ENCODE peak calls at places on chromosomes 6 and 20, in five cellular contexts. One of them, this sample, is unnamed.

GRCh38 chr6:150937126-150937906 is 71.8 kb downstream of the MTHFD1L start:
- DNase-seq in SK-N-SH: no peak
- DNase-seq in GM12878: no peak
- DNase-seq in HepG2: no peak
- DNase-seq in K562: no peak
- DNase-seq in this sample: no peak

GRCh38 chr6:82251942-82252341 is 4.4 kb upstream of the IBTK start:
- DNase-seq in GM12878: no peak
- DNase-seq in K562: peak
- DNase-seq in HepG2: peak
- DNase-seq in SK-N-SH: peak
- DNase-seq in this sample: no peak

GRCh38 chr6:5435449-5435848 is 174.1 kb downstream of the FARS2 start:
- DNase-seq in HepG2: no peak
- DNase-seq in SK-N-SH: no peak
- DNase-seq in GM12878: no peak
- DNase-seq in K562: no peak
- DNase-seq in this sample: no peak

GRCh38 chr20:1415667-1416468 is 23.0 kb upstream of the FKBP1A start:
- DNase-seq in GM12878: no peak
- DNase-seq in SK-N-SH: no peak
- DNase-seq in K562: peak
- DNase-seq in HepG2: peak
- DNase-seq in this sample: no peak

GRCh38 chr20:44187763-44188709 is 1.0 kb upstream of the JPH2 start:
- DNase-seq in HepG2: no peak
- DNase-seq in K562: no peak
- DNase-seq in SK-N-SH: no peak
- DNase-seq in GM12878: no peak
- DNase-seq in this sample: peak

GRCh38 chr6:6588064-6588923 is at the start of gene LY86:
- DNase-seq in GM12878: peak
- DNase-seq in K562: no peak
- DNase-seq in HepG2: no peak
- DNase-seq in SK-N-SH: no peak
- DNase-seq in this sample: no peak

GRCh38 chr20:54633903-54634302 is 158.5 kb downstream of the DOK5 start:
- DNase-seq in SK-N-SH: no peak
- DNase-seq in K562: no peak
- DNase-seq in HepG2: no peak
- DNase-seq in GM12878: peak
- DNase-seq in this sample: no peak

GRCh38 chr6:167988945-167989841 is 8.3 kb upstream of the KIF25 start:
- DNase-seq in HepG2: no peak
- DNase-seq in K562: no peak
- DNase-seq in GM12878: no peak
- DNase-seq in SK-N-SH: no peak
- DNase-seq in this sample: no peak

GRCh38 chr6:44297063-44298038 is 15.8 kb downstream of the AARS2 start:
- DNase-seq in SK-N-SH: peak
- DNase-seq in HepG2: no peak
- DNase-seq in GM12878: no peak
- DNase-seq in K562: peak
- DNase-seq in this sample: no peak

GRCh38 chr6:118100763-118101162 is 193.7 kb downstream of the SLC35F1 start:
- DNase-seq in SK-N-SH: no peak
- DNase-seq in HepG2: no peak
- DNase-seq in GM12878: no peak
- DNase-seq in K562: no peak
- DNase-seq in this sample: no peak

GRCh38 chr20:25321262-25321831 is 69.3 kb downstream of the ABHD12 start:
- DNase-seq in HepG2: no peak
- DNase-seq in GM12878: no peak
- DNase-seq in SK-N-SH: no peak
- DNase-seq in K562: no peak
- DNase-seq in this sample: no peak

GRCh38 chr6:69791065-69791471 is 5.7 kb downstream of the LMBRD1 start:
- DNase-seq in K562: no peak
- DNase-seq in HepG2: no peak
- DNase-seq in SK-N-SH: no peak
- DNase-seq in GM12878: no peak
- DNase-seq in this sample: no peak

GRCh38 chr20:18506744-18507143 is 996 bp upstream of the SEC23B start:
- DNase-seq in GM12878: no peak
- DNase-seq in K562: no peak
- DNase-seq in SK-N-SH: no peak
- DNase-seq in HepG2: no peak
- DNase-seq in this sample: no peak

GRCh38 chr6:46794068-46794467 is 879 bp downstream of the MEP1A start:
- DNase-seq in K562: no peak
- DNase-seq in HepG2: no peak
- DNase-seq in GM12878: no peak
- DNase-seq in SK-N-SH: no peak
- DNase-seq in this sample: no peak

GRCh38 chr6:36700812-36701211 is 3.2 kb downstream of the RAB44 start:
- DNase-seq in HepG2: no peak
- DNase-seq in K562: no peak
- DNase-seq in SK-N-SH: no peak
- DNase-seq in GM12878: no peak
- DNase-seq in this sample: no peak

GRCh38 chr20:8790442-8791074 is 278.3 kb upstream of the PLCB4 start:
- DNase-seq in GM12878: no peak
- DNase-seq in K562: peak
- DNase-seq in HepG2: peak
- DNase-seq in SK-N-SH: peak
- DNase-seq in this sample: no peak

GRCh38 chr6:37024665-37025337 is 19.3 kb downstream of the FGD2 start:
- DNase-seq in SK-N-SH: no peak
- DNase-seq in HepG2: no peak
- DNase-seq in GM12878: no peak
- DNase-seq in K562: no peak
- DNase-seq in this sample: no peak

GRCh38 chr6:157768863-157769551 is 54.0 kb upstream of the SNX9 start:
- DNase-seq in SK-N-SH: no peak
- DNase-seq in GM12878: no peak
- DNase-seq in K562: no peak
- DNase-seq in HepG2: no peak
- DNase-seq in this sample: no peak

GRCh38 chr6:157772820-157773219 is 50.2 kb upstream of the SNX9 start:
- DNase-seq in HepG2: no peak
- DNase-seq in GM12878: no peak
- DNase-seq in SK-N-SH: no peak
- DNase-seq in K562: no peak
- DNase-seq in this sample: no peak

GRCh38 chr6:157769776-157770430 is 53.1 kb upstream of the SNX9 start:
- DNase-seq in GM12878: no peak
- DNase-seq in HepG2: no peak
- DNase-seq in SK-N-SH: no peak
- DNase-seq in K562: no peak
- DNase-seq in this sample: no peak

GRCh38 chr6:157773248-157773773 is 49.7 kb upstream of the SNX9 start:
- DNase-seq in SK-N-SH: no peak
- DNase-seq in K562: no peak
- DNase-seq in HepG2: no peak
- DNase-seq in GM12878: no peak
- DNase-seq in this sample: no peak

GRCh38 chr6:157770946-157771345 is 52.1 kb upstream of the SNX9 start:
- DNase-seq in SK-N-SH: no peak
- DNase-seq in GM12878: no peak
- DNase-seq in HepG2: no peak
- DNase-seq in K562: no peak
- DNase-seq in this sample: no peak
- TF ChIP-seq GABPA in SK-N-SH: no peak
- TF ChIP-seq GABPA in GM12878: no peak
- TF ChIP-seq GABPA in HepG2: no peak
- TF ChIP-seq GABPA in K562: no peak
- TF ChIP-seq GABPA in this sample: no peak

GRCh38 chr6:579339-579738 is 77.6 kb downstream of the HUS1B start:
- DNase-seq in GM12878: no peak
- DNase-seq in HepG2: peak
- DNase-seq in SK-N-SH: peak
- DNase-seq in K562: peak
- DNase-seq in this sample: no peak

GRCh38 chr6:583639-584038 is 73.3 kb downstream of the HUS1B start:
- DNase-seq in SK-N-SH: no peak
- DNase-seq in K562: no peak
- DNase-seq in GM12878: no peak
- DNase-seq in HepG2: no peak
- DNase-seq in this sample: no peak

GRCh38 chr6:583116-583515 is 73.8 kb downstream of the HUS1B start:
- DNase-seq in GM12878: no peak
- DNase-seq in HepG2: no peak
- DNase-seq in SK-N-SH: no peak
- DNase-seq in K562: no peak
- DNase-seq in this sample: no peak

GRCh38 chr6:586553-586952 is 70.3 kb downstream of the HUS1B start:
- DNase-seq in SK-N-SH: no peak
- DNase-seq in GM12878: no peak
- DNase-seq in K562: no peak
- DNase-seq in HepG2: no peak
- DNase-seq in this sample: no peak

GRCh38 chr6:582370-582769 is 74.5 kb downstream of the HUS1B start:
- DNase-seq in GM12878: no peak
- DNase-seq in SK-N-SH: no peak
- DNase-seq in HepG2: peak
- DNase-seq in K562: no peak
- DNase-seq in this sample: peak
- TF ChIP-seq JUND in GM12878: no peak
- TF ChIP-seq JUND in SK-N-SH: no peak
- TF ChIP-seq JUND in HepG2: no peak
- TF ChIP-seq JUND in K562: no peak
- TF ChIP-seq JUND in this sample: no peak

GRCh38 chr20:4227085-4227821 is 211.9 kb upstream of the RNF24 start:
- DNase-seq in SK-N-SH: no peak
- DNase-seq in GM12878: no peak
- DNase-seq in HepG2: peak
- DNase-seq in K562: peak
- DNase-seq in this sample: no peak
- TF ChIP-seq SIN3A in SK-N-SH: no peak
- TF ChIP-seq SIN3A in GM12878: no peak
- TF ChIP-seq SIN3A in HepG2: no peak
- TF ChIP-seq SIN3A in K562: no peak
- TF ChIP-seq SIN3A in this sample: no peak

DNA sequence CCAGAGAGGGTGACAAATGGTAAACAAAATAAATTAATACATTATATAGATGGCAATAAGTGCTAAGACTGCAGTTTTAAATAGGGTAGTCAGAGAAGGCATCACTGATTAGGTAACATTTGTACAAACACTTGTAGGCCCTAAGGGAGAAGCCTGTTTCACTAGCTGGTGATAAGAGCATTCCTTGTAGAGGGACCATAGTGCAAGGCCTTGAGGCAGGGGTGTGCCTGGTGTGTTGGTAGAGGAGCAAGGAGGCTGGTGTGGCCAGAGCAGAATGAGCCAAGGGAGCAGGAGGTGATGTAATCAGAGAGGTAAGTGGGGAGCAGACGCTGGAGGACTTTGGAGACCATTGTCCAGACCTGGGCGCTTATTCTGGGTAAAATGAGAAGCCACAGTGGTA is 70.7 kb downstream of the ANKRD6 start:
- DNase-seq in HepG2: no peak
- DNase-seq in K562: no peak
- DNase-seq in SK-N-SH: no peak
- DNase-seq in GM12878: no peak
- DNase-seq in this sample: no peak
- TF ChIP-seq GABPA in HepG2: no peak
- TF ChIP-seq GABPA in K562: no peak
- TF ChIP-seq GABPA in SK-N-SH: no peak
- TF ChIP-seq GABPA in GM12878: no peak
- TF ChIP-seq GABPA in this sample: no peak

GRCh38 chr6:52545844-52546119 is 31.1 kb downstream of the TRAM2 start:
- DNase-seq in K562: no peak
- DNase-seq in SK-N-SH: no peak
- DNase-seq in GM12878: no peak
- DNase-seq in HepG2: no peak
- DNase-seq in this sample: no peak
- TF ChIP-seq JUND in K562: no peak
- TF ChIP-seq JUND in SK-N-SH: no peak
- TF ChIP-seq JUND in GM12878: no peak
- TF ChIP-seq JUND in HepG2: no peak
- TF ChIP-seq JUND in this sample: no peak

DNA sequence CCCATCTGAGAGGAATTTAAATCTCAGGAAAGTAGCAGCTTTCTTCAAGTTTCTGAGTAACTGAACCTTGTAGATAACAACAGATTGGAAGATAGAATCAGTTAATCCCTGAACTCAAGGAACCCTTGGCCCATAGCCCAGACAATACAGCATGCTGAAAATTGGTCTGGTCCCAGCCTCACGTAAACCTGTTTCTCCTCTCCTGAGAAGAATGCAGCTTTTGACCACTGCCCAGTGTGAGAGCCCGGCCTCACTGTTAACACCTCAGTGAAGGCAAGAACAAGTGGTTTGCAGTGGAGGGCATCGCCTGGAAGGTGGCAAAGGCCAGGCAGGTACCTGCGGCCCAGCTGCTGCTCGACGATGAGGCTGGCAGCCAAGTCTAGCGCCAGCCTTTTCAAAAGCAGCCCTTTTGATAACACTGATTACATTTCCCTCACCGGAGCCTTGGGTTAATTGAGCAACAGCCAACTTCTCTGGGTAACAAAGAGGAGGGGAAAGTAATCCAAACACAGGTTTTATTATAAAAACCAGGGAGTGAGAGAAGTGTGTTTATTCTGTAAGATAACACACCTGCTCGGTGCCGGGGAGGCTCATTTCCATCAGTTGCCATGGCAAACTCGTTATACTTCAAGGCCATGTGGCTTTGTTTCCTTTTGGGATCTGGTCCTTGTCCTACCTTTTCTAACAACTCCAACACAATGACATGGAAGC is 54.0 kb downstream of the TRAF3IP2 start:
- DNase-seq in HepG2: peak
- DNase-seq in GM12878: no peak
- DNase-seq in K562: peak
- DNase-seq in SK-N-SH: no peak
- DNase-seq in this sample: no peak
- TF ChIP-seq SIN3A in HepG2: no peak
- TF ChIP-seq SIN3A in GM12878: no peak
- TF ChIP-seq SIN3A in K562: no peak
- TF ChIP-seq SIN3A in SK-N-SH: no peak
- TF ChIP-seq SIN3A in this sample: no peak

GRCh38 chr6:127515234-127515793 is 3.8 kb downstream of the MTCL3 start:
- DNase-seq in HepG2: no peak
- DNase-seq in GM12878: no peak
- DNase-seq in SK-N-SH: peak
- DNase-seq in K562: no peak
- DNase-seq in this sample: peak
- TF ChIP-seq GABPA in HepG2: no peak
- TF ChIP-seq GABPA in GM12878: no peak
- TF ChIP-seq GABPA in SK-N-SH: no peak
- TF ChIP-seq GABPA in K562: no peak
- TF ChIP-seq GABPA in this sample: no peak

GRCh38 chr6:158737710-158738615 is 81.2 kb downstream of the EZR start:
- DNase-seq in GM12878: no peak
- DNase-seq in K562: no peak
- DNase-seq in HepG2: no peak
- DNase-seq in SK-N-SH: no peak
- DNase-seq in this sample: no peak
- TF ChIP-seq JUND in GM12878: no peak
- TF ChIP-seq JUND in K562: no peak
- TF ChIP-seq JUND in HepG2: no peak
- TF ChIP-seq JUND in SK-N-SH: peak
- TF ChIP-seq JUND in this sample: no peak